ENCODE peak calls at places on chromosomes 16 and 17, in nine cellular contexts. P is mucosa of descending colon, A is colonic mucosa, U is mammary epithelial cell, Q is foreskin fibroblast, L is Peyer's patch, F is choroid plexus epithelial cell, B is right lobe of liver, I is dorsolateral prefrontal cortex. Y is an unnamed sample.
A peak's percentile ranks its signal among the peaks of the same experiment; 100 is the strongest.

GRCh38 chr16:66265106-66265415 is 101.4 kb upstream of the CDH5 start:
- DNase-seq in P (no peak), A (no peak), U (no peak), Q (no peak), L (peak; percentile 14), F (no peak), B (no peak), I (no peak), Y (peak; percentile 31)

GRCh38 chr17:63446218-63446980 is at the start of gene CYB561:
- DNase-seq in P (peak; percentile 86), A (peak; percentile 88), U (peak; percentile 63), Q (peak; percentile 83), L (peak; percentile 91), F (peak; percentile 59), B (peak; percentile 82), I (peak; percentile 78), Y (peak; percentile 81)

GRCh38 chr16:58027341-58028167 is 2.0 kb downstream of the MMP15 start:
- DNase-seq in P (peak; percentile 78), A (peak; percentile 83), U (peak; percentile 28), Q (peak; percentile 57), L (peak; percentile 82), F (peak; percentile 22), B (peak; percentile 61), I (no peak), Y (no peak)

GRCh38 chr16:12546918-12547607 is 256.6 kb downstream of the CPPED1 start:
- DNase-seq in P (no peak), A (no peak), U (no peak), Q (peak; percentile 15), L (no peak), F (no peak), B (no peak), I (no peak), Y (no peak)

GRCh38 chr16:68539704-68540370 is 746 bp downstream of the ZFP90 start:
- DNase-seq in P (no peak), A (no peak), U (peak; percentile 53), Q (peak; percentile 40), L (no peak), F (peak; percentile 11), B (peak; percentile 29), I (peak; percentile 47), Y (no peak)

GRCh38 chr16:11796227-11797165 is 562 bp downstream of the ZC3H7A start:
- DNase-seq in P (peak; percentile 68), A (peak; percentile 73), U (peak; percentile 39), Q (peak; percentile 79), L (peak; percentile 79), F (peak; percentile 50), B (peak; percentile 80), I (peak; percentile 68), Y (peak; percentile 69)

GRCh38 chr17:57706761-57707160 is 38.3 kb downstream of the CCDC182 start:
- DNase-seq in P (no peak), A (no peak), U (no peak), Q (no peak), L (no peak), F (no peak), B (no peak), I (no peak), Y (no peak)

GRCh38 chr16:64215730-64216129 is 906.1 kb downstream of the CDH11 start:
- DNase-seq in P (no peak), A (no peak), U (no peak), Q (no peak), L (no peak), F (no peak), B (no peak), I (no peak), Y (no peak)

GRCh38 chr16:50683689-50684374 is 2.7 kb upstream of the SNX20 start:
- DNase-seq in P (peak; percentile 60), A (no peak), U (no peak), Q (no peak), L (peak; percentile 83), F (no peak), B (no peak), I (no peak), Y (no peak)

GRCh38 chr17:75064460-75064859 is 17.4 kb downstream of the KCTD2 start:
- DNase-seq in P (no peak), A (no peak), U (no peak), Q (no peak), L (no peak), F (no peak), B (no peak), I (no peak), Y (no peak)

GRCh38 chr16:9338510-9338909 is 247.1 kb downstream of the HAPSTR1 start:
- DNase-seq in P (no peak), A (no peak), U (no peak), Q (no peak), L (no peak), F (no peak), B (no peak), I (no peak), Y (no peak)
- H3K4me3 ChIP-seq in P (no peak overlapping the region), A (no peak overlapping the region), U (no peak overlapping the region), Q (no peak overlapping the region), L (no peak overlapping the region), F (no peak overlapping the region), B (no peak overlapping the region), I (no peak overlapping the region), Y (no peak overlapping the region)

GRCh38 chr17:14311979-14312378 is 11.1 kb downstream of the HS3ST3B1 start:
- DNase-seq in P (no peak), A (no peak), U (no peak), Q (no peak), L (no peak), F (no peak), B (no peak), I (no peak), Y (no peak)
- H3K4me3 ChIP-seq in P (no peak overlapping the region), A (no peak overlapping the region), U (no peak overlapping the region), Q (no peak overlapping the region), L (no peak overlapping the region), F (no peak overlapping the region), B (no peak overlapping the region), I (no peak overlapping the region), Y (no peak overlapping the region)

GRCh38 chr17:68198931-68199836 is 48.7 kb upstream of the AMZ2 start:
- DNase-seq in P (no peak), A (no peak), U (peak; percentile 37), Q (peak; percentile 38), L (peak; percentile 63), F (peak; percentile 6), B (peak; percentile 30), I (no peak), Y (no peak)
- H3K4me3 ChIP-seq in P (no peak overlapping the region), A (peak overlapping the region; percentile 26), U (no peak overlapping the region), Q (no peak overlapping the region), L (peak overlapping the region; percentile 51), F (no peak overlapping the region), B (no peak overlapping the region), I (peak overlapping the region; percentile 49), Y (no peak overlapping the region)

GRCh38 chr17:27905524-27906237 is 12.5 kb upstream of the LYRM9 start:
- DNase-seq in P (no peak), A (no peak), U (no peak), Q (no peak), L (no peak), F (no peak), B (no peak), I (no peak), Y (no peak)

GRCh38 chr17:27906623-27907022 is 13.5 kb upstream of the LYRM9 start:
- DNase-seq in P (no peak), A (no peak), U (no peak), Q (no peak), L (no peak), F (no peak), B (no peak), I (no peak), Y (no peak)

GRCh38 chr17:27904534-27904933 is 11.4 kb upstream of the LYRM9 start:
- DNase-seq in P (no peak), A (no peak), U (no peak), Q (no peak), L (no peak), F (no peak), B (no peak), I (no peak), Y (no peak)

GRCh38 chr17:27906238-27906603 is 13.1 kb upstream of the LYRM9 start:
- DNase-seq in P (no peak), A (no peak), U (no peak), Q (no peak), L (no peak), F (no peak), B (no peak), I (no peak), Y (no peak)

GRCh38 chr17:27907976-27908558 is 14.9 kb upstream of the LYRM9 start:
- DNase-seq in P (no peak), A (no peak), U (no peak), Q (no peak), L (no peak), F (no peak), B (no peak), I (no peak), Y (no peak)
- H3K4me3 ChIP-seq in P (no peak overlapping the region), A (no peak overlapping the region), U (no peak overlapping the region), Q (no peak overlapping the region), L (no peak overlapping the region), F (no peak overlapping the region), B (no peak overlapping the region), I (no peak overlapping the region), Y (no peak overlapping the region)

GRCh38 chr17:1107083-1107776 is 72.6 kb downstream of the ABR start:
- DNase-seq in P (no peak), A (no peak), U (no peak), Q (no peak), L (no peak), F (no peak), B (no peak), I (no peak), Y (no peak)
- H3K4me3 ChIP-seq in P (no peak overlapping the region), A (peak overlapping the region; percentile 80), U (no peak overlapping the region), Q (peak overlapping the region; percentile 75), L (peak overlapping the region; percentile 94), F (no peak overlapping the region), B (no peak overlapping the region), I (peak overlapping the region; percentile 62), Y (no peak overlapping the region)

GRCh38 chr16:73124097-73124652 is 76.2 kb upstream of the ZFHX3 start:
- DNase-seq in P (no peak), A (no peak), U (peak; percentile 22), Q (peak; percentile 42), L (no peak), F (peak; percentile 4), B (no peak), I (no peak), Y (no peak)
- H3K4me3 ChIP-seq in P (no peak overlapping the region), A (no peak overlapping the region), U (no peak overlapping the region), Q (no peak overlapping the region), L (no peak overlapping the region), F (no peak overlapping the region), B (no peak overlapping the region), I (no peak overlapping the region), Y (no peak overlapping the region)

GRCh38 chr17:43018008-43018853 is 4.0 kb downstream of the VAT1 start:
- DNase-seq in P (no peak), A (no peak), U (no peak), Q (no peak), L (no peak), F (peak; percentile 50), B (no peak), I (no peak), Y (no peak)
- H3K4me3 ChIP-seq in P (no peak overlapping the region), A (no peak overlapping the region), U (no peak overlapping the region), Q (no peak overlapping the region), L (no peak overlapping the region), F (no peak overlapping the region), B (no peak overlapping the region), I (no peak overlapping the region), Y (no peak overlapping the region)

GRCh38 chr16:52741386-52741785 is 194.4 kb upstream of the TOX3 start:
- DNase-seq in P (no peak), A (no peak), U (no peak), Q (no peak), L (no peak), F (no peak), B (no peak), I (no peak), Y (no peak)
- H3K4me3 ChIP-seq in P (no peak overlapping the region), A (no peak overlapping the region), U (no peak overlapping the region), Q (no peak overlapping the region), L (no peak overlapping the region), F (no peak overlapping the region), B (no peak overlapping the region), I (no peak overlapping the region), Y (no peak overlapping the region)

GRCh38 chr17:7177210-7177953 is 1.8 kb downstream of the ASGR1 start:
- DNase-seq in P (peak; percentile 75), A (peak; percentile 64), U (peak; percentile 37), Q (peak; percentile 80), L (peak; percentile 83), F (peak; percentile 70), B (peak; percentile 78), I (peak; percentile 79), Y (no peak)
- H3K4me3 ChIP-seq in P (no peak overlapping the region), A (peak overlapping the region; percentile 24), U (peak overlapping the region; percentile 20), Q (peak overlapping the region; percentile 56), L (peak overlapping the region; percentile 43), F (peak overlapping the region; percentile 50), B (peak overlapping the region; percentile 44), I (peak overlapping the region; percentile 48), Y (peak overlapping the region; percentile 26)

Y was measured in SJSA1.